ENCODE peak calls at places on chromosomes 4 and X, in five cellular contexts. P is sigmoid colon, K is HCT116, O is HL-60, N is suprapubic skin. R is an unnamed sample.

GRCh38 chrX:135168533-135168932 is 2.7 kb downstream of the CT55 start:
- DNase-seq in P (no peak), K (no peak), O (no peak), N (no peak), R (no peak)

GRCh38 chr4:20259707-20260106 is 8.0 kb downstream of the SLIT2 start:
- DNase-seq in P (no peak), K (no peak), O (no peak), N (no peak), R (no peak)

GRCh38 chrX:80663331-80663730 is 146.3 kb downstream of the BRWD3 start:
- DNase-seq in P (no peak), K (no peak), O (no peak), N (no peak), R (no peak)

GRCh38 chrX:39896951-39897740 is 200.6 kb downstream of the BCOR start:
- DNase-seq in P (no peak), K (no peak), O (peak; percentile 11), N (no peak), R (peak; percentile 48)

GRCh38 chr4:75880278-75880677 is 22.0 kb downstream of the PPEF2 start:
- DNase-seq in P (no peak), K (no peak), O (no peak), N (no peak), R (no peak)

GRCh38 chr4:106287353-106287969 is 28.5 kb downstream of the TBCK start:
- DNase-seq in P (no peak), K (no peak), O (peak; percentile 31), N (no peak), R (no peak)

GRCh38 chrX:2388669-2389068 is 112.1 kb downstream of the DHRSX start:
- DNase-seq in P (no peak), K (no peak), O (no peak), N (no peak), R (no peak)

GRCh38 chr4:37591349-37591748 is 94.8 kb downstream of the RELL1 start:
- DNase-seq in P (no peak), K (no peak), O (no peak), N (no peak), R (no peak)

GRCh38 chrX:76520273-76521054 is 93.0 kb downstream of the MAGEE1 start:
- DNase-seq in P (no peak), K (no peak), O (no peak), N (no peak), R (no peak)

GRCh38 chr4:86036729-86037128 is 323.1 kb downstream of the MAPK10 start:
- DNase-seq in P (no peak), K (no peak), O (no peak), N (no peak), R (no peak)

GRCh38 chrX:17706676-17707075 is 30.6 kb upstream of the SCML1 start:
- DNase-seq in P (no peak), K (no peak), O (no peak), N (no peak), R (no peak)

GRCh38 chrX:146055733-146056132 is 238.1 kb downstream of the SLITRK2 start:
- DNase-seq in P (no peak), K (no peak), O (no peak), N (no peak), R (no peak)

GRCh38 chrX:149950681-149951080 is 12.4 kb upstream of the EOLA2 start:
- DNase-seq in P (no peak), K (peak; percentile 45), O (peak; percentile 9), N (no peak), R (peak; percentile 16)

GRCh38 chr4:148442830-148443549 is 776 bp upstream of the NR3C2 start:
- DNase-seq in P (peak; percentile 75), K (no peak), O (no peak), N (no peak), R (no peak)

GRCh38 chrX:17737707-17738001 is 361 bp downstream of the SCML1 start:
- DNase-seq in P (no peak), K (no peak), O (no peak), N (no peak), R (no peak)

GRCh38 chr4:108094131-108094530 is 74.6 kb downstream of the LEF1 start:
- DNase-seq in P (no peak), K (no peak), O (no peak), N (no peak), R (no peak)

GRCh38 chr4:24973471-24974251 is 57.1 kb downstream of the LGI2 start:
- DNase-seq in P (peak; percentile 79), K (no peak), O (peak; percentile 92), N (no peak), R (peak; percentile 54)

GRCh38 chrX:146396409-146396808 is 413.2 kb upstream of the CXorf51B start:
- DNase-seq in P (no peak), K (no peak), O (no peak), N (no peak), R (no peak)

GRCh38 chr4:74473155-74473811 is 28.3 kb downstream of the AREG start:
- DNase-seq in P (no peak), K (no peak), O (no peak), N (no peak), R (peak; percentile 23)

GRCh38 chr4:74123065-74123728 is 24.2 kb upstream of the CXCL2 start:
- DNase-seq in P (no peak), K (no peak), O (no peak), N (no peak), R (peak; percentile 13)

DNA sequence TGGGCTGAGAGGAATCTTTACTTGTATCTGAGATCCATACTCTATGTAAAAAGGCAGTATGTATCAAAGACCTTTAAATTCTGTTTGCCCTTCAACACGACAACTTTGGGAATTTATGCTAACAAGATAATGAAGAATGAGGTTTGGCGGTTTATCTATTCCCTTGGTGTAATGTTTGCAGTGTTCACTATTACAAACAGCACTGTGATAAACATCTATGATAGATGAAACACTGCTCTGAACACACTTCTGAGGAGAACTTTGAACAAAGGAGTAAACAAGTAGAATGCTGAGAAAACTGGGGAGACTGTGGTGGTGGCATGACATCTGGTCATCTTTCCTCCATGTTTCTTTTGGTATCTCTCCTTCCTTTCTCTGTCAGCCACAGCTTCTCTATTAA is 126.9 kb downstream of the PDE5A start:
- DNase-seq in P (no peak), K (no peak), O (no peak), N (no peak), R (no peak)
- TF ChIP-seq POLR2AphosphoS5 in P (no peak), K (no peak), O (no peak), N (no peak), R (no peak)

GRCh38 chr4:161919442-161920220 is 244.2 kb downstream of the FSTL5 start:
- DNase-seq in P (no peak), K (no peak), O (no peak), N (no peak), R (no peak)

GRCh38 chr4:161920304-161921052 is 243.3 kb downstream of the FSTL5 start:
- DNase-seq in P (no peak), K (no peak), O (no peak), N (no peak), R (no peak)

DNA sequence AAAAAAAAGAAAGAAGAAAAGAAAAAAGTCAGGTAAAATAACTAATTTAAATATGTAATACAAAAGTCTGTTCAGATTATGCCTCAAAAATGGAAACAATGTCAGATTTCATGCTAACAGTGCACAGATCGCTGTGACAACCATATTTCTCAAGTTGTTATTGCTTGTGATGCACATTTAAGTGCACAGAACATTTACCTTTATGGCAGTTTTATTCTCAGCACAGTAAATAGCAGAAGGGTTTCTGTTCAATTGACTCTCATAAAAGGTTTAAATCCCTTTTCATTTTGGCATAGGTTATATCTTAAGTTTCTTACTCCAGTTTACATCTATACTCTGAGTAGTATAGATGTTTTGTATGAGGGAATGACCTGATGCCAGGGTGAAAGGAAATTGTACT is 247.8 kb downstream of the FSTL5 start:
- DNase-seq in P (no peak), K (no peak), O (no peak), N (no peak), R (no peak)
- TF ChIP-seq POLR2AphosphoS5 in P (no peak), K (no peak), O (no peak), N (no peak), R (no peak)

GRCh38 chr4:5893013-5893580 is at the start of gene CRMP1:
- DNase-seq in P (no peak), K (no peak), O (no peak), N (no peak), R (no peak)
- TF ChIP-seq POLR2AphosphoS5 in P (no peak), K (no peak), O (no peak), N (no peak), R (no peak)

DNA sequence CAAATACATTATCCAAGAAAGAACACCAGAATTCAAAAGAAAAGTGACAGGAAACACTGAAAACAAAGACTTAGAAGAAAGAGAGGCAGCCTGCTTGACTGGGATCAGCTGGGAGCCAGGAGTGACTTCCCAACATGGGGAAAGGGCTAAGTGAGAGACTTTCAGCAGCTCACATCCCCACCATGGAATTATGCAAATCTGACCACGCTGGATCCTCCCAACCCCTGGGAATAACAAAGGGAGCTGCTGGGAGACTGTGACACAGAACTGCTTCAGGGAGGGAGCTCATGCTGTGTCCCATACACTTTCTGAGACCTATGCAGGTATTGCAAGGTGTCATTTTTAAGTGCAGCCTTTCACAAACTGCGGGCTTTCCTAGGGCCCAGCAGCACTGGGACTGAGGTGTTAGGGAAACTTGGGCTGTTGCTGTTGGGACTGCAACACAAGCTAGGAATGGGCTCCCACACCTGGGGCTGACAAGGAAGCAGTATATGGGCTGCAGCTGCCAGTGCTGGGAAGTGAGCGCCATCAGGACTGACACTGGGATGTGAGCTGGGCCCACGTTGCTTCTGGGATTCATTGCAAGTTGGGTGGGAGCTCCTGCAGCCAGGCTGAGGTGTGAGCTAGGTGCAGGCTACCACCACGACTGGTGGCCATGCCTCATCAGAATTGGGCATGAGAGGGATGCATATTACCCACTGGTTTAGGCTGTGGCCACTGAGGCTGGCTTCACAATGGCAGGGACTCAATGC is 139.1 kb downstream of the KDR start:
- DNase-seq in P (no peak), K (no peak), O (no peak), N (no peak), R (no peak)
- TF ChIP-seq POLR2AphosphoS5 in P (no peak), K (no peak), O (no peak), N (no peak), R (no peak)

DNA sequence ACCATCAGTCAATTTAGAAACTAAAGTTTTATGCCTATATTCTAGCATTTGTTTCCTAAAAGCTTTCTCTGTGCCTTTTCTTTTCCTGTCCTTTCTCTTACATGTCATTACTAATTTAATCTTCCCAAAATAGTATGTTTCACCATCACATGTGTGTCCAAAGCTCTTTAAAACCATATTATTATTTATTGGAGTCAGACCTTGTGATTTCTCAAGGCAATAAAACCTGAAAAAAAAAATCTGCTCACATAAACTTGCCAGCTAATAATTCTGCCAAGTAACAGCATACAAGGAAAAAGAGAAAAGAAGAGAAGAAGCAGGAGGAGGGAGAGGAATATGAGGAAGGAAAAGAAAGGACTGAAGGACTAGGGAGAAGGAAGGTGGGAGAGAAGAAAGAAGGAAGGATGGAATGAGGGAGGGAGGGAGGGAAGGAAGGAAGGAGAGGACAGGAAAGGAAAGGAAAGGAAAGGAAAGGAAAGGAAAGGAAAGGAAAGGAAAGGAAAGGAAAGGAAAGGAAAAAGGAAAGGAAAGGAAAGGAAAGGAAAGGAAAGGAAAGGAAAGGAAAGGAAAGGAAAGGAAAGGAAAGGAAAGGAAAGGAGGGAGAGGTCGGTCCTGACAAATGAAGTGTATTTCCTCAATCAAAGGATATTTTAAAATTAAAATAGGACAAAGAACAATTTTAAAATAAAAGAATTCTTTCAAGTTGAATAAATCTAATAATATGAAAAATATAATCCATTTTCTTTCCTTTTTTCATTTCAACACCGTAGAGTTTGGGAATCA is 57.4 kb downstream of the ANTXR2 start:
- DNase-seq in P (no peak), K (no peak), O (no peak), N (no peak), R (no peak)
- TF ChIP-seq POLR2AphosphoS5 in P (peak; percentile 77), K (no peak), O (no peak), N (no peak), R (peak; percentile 70)

GRCh38 chrX:153507484-153508178 is 9.8 kb upstream of the ATP2B3 start:
- DNase-seq in P (peak; percentile 90), K (peak; percentile 26), O (peak; percentile 71), N (peak; percentile 86), R (peak; percentile 58)
- TF ChIP-seq POLR2AphosphoS5 in P (no peak), K (no peak), O (no peak), N (no peak), R (no peak)